ENCODE peak calls at places on chromosome 5, in four cellular contexts. V, Y, C and T are unnamed samples.

GRCh38 chr5:40518511-40518917 is 161.2 kb upstream of the PTGER4 start:
- DNase-seq in V (no peak), Y (no peak), C (no peak), T (no peak)

GRCh38 chr5:87188411-87188810 is 79.3 kb upstream of the RASA1 start:
- DNase-seq in V (no peak), Y (no peak), C (no peak), T (no peak)

GRCh38 chr5:81334304-81335061 is 33.1 kb downstream of the ZCCHC9 start:
- DNase-seq in V (no peak), Y (peak), C (no peak), T (no peak)

GRCh38 chr5:25544652-25545249 is 900.0 kb upstream of the CDH10 start:
- DNase-seq in V (peak), Y (peak), C (peak), T (peak)

GRCh38 chr5:119037496-119038215 is 33.2 kb upstream of the DMXL1 start:
- DNase-seq in V (no peak), Y (no peak), C (no peak), T (peak)

GRCh38 chr5:169286572-169287325 is 14.2 kb downstream of the SLIT3 start:
- DNase-seq in V (no peak), Y (no peak), C (no peak), T (no peak)

GRCh38 chr5:139394654-139395566 is at the start of gene PROB1:
- DNase-seq in V (no peak), Y (no peak), C (no peak), T (no peak)

GRCh38 chr5:151199581-151200185 is 24.2 kb downstream of the CCDC69 start:
- DNase-seq in V (no peak), Y (no peak), C (no peak), T (no peak)

GRCh38 chr5:86974910-86975309 is 292.8 kb upstream of the RASA1 start:
- DNase-seq in V (no peak), Y (no peak), C (no peak), T (no peak)

GRCh38 chr5:113281194-113281593 is 153.6 kb downstream of the TSSK1B start:
- DNase-seq in V (no peak), Y (no peak), C (no peak), T (peak)

GRCh38 chr5:173917788-173918786 is 29.9 kb downstream of the CPEB4 start:
- DNase-seq in V (peak), Y (peak), C (peak), T (peak)

GRCh38 chr5:133977858-133978257 is 9.4 kb upstream of the C5orf15 start:
- DNase-seq in V (no peak), Y (no peak), C (no peak), T (no peak)

GRCh38 chr5:141094481-141095262 is at the start of gene PCDHB2:
- DNase-seq in V (peak), Y (peak), C (peak), T (peak)

GRCh38 chr5:124867064-124867707 is 120.7 kb upstream of the ZNF608 start:
- DNase-seq in V (no peak), Y (no peak), C (no peak), T (no peak)

GRCh38 chr5:133396187-133396621 is 216.1 kb downstream of the FSTL4 start:
- DNase-seq in V (peak), Y (no peak), C (no peak), T (no peak)

GRCh38 chr5:42813533-42813932 is 1.8 kb upstream of the SELENOP start:
- DNase-seq in V (peak), Y (no peak), C (peak), T (no peak)

GRCh38 chr5:177437623-177438022 is 9.0 kb upstream of the PRR7 start:
- DNase-seq in V (no peak), Y (no peak), C (no peak), T (no peak)

GRCh38 chr5:169183581-169183980 is 117.4 kb downstream of the SLIT3 start:
- DNase-seq in V (no peak), Y (no peak), C (no peak), T (no peak)

GRCh38 chr5:150399158-150400019 is 13.3 kb downstream of the CD74 start:
- DNase-seq in V (no peak), Y (no peak), C (no peak), T (no peak)

GRCh38 chr5:168776023-168776422 is 196.9 kb upstream of the PANK3 start:
- DNase-seq in V (no peak), Y (no peak), C (no peak), T (no peak)

GRCh38 chr5:168472329-168472728 is 13.9 kb upstream of the RARS1 start:
- DNase-seq in V (no peak), Y (peak), C (no peak), T (no peak)

GRCh38 chr5:10762178-10762775 is 1.2 kb upstream of the DAP start:
- DNase-seq in V (no peak), Y (peak), C (no peak), T (no peak)

GRCh38 chr5:9617739-9618504 is 12.2 kb downstream of the TAS2R1 start:
- DNase-seq in V (no peak), Y (no peak), C (no peak), T (no peak)

GRCh38 chr5:58117491-58117890 is 342.4 kb downstream of the PLK2 start:
- DNase-seq in V (no peak), Y (no peak), C (no peak), T (no peak)

GRCh38 chr5:54632131-54632551 is 114.6 kb downstream of the SNX18 start:
- DNase-seq in V (no peak), Y (no peak), C (no peak), T (no peak)

GRCh38 chr5:78659714-78660113 is 11.1 kb upstream of the LHFPL2 start:
- DNase-seq in V (no peak), Y (peak), C (peak), T (no peak)

GRCh38 chr5:126970517-126971017 is 59.8 kb downstream of the MARCHF3 start:
- DNase-seq in V (no peak), Y (peak), C (no peak), T (no peak)

GRCh38 chr5:157172408-157172807 is 6.3 kb upstream of the GARIN3 start:
- DNase-seq in V (no peak), Y (no peak), C (no peak), T (no peak)

GRCh38 chr5:166509085-166509484 is 1782.4 kb upstream of the WWC1 start:
- DNase-seq in V (peak), Y (peak), C (no peak), T (no peak)

GRCh38 chr5:57216714-57217113 is 42.9 kb downstream of the GPBP1 start:
- DNase-seq in V (no peak), Y (no peak), C (no peak), T (no peak)

GRCh38 chr5:177478711-177479646 is 5.5 kb upstream of the DBN1 start:
- DNase-seq in V (no peak), Y (no peak), C (no peak), T (peak)

GRCh38 chr5:180874804-180875582 is 13.9 kb upstream of the ZFP62 start:
- DNase-seq in V (no peak), Y (no peak), C (no peak), T (no peak)

GRCh38 chr5:180470966-180471582 is 23.1 kb upstream of the CNOT6 start:
- DNase-seq in V (peak), Y (peak), C (peak), T (peak)

GRCh38 chr5:52356311-52356918 is 431.3 kb upstream of the ITGA1 start:
- DNase-seq in V (no peak), Y (no peak), C (no peak), T (peak)

GRCh38 chr5:50888754-50889153 is 222.3 kb downstream of the PARP8 start:
- DNase-seq in V (no peak), Y (no peak), C (no peak), T (no peak)

GRCh38 chr5:2143646-2144386 is 261.1 kb upstream of the IRX4 start:
- DNase-seq in V (no peak), Y (no peak), C (no peak), T (no peak)
- TF ChIP-seq FOXJ3 in V (no peak), Y (no peak), C (no peak), T (no peak)

GRCh38 chr5:122581629-122582028 is 193.3 kb upstream of the SNX2 start:
- DNase-seq in V (no peak), Y (no peak), C (no peak), T (no peak)

GRCh38 chr5:122585111-122585415 is 189.8 kb upstream of the SNX2 start:
- DNase-seq in V (no peak), Y (no peak), C (no peak), T (no peak)

GRCh38 chr5:122586351-122586750 is 188.5 kb upstream of the SNX2 start:
- DNase-seq in V (no peak), Y (no peak), C (no peak), T (no peak)

GRCh38 chr5:122584411-122585110 is 190.3 kb upstream of the SNX2 start:
- DNase-seq in V (no peak), Y (no peak), C (no peak), T (no peak)
- TF ChIP-seq FOXJ3 in V (no peak), Y (no peak), C (no peak), T (no peak)

GRCh38 chr5:16064135-16064893 is 115.3 kb downstream of the MARCHF11 start:
- DNase-seq in V (no peak), Y (no peak), C (no peak), T (peak)

GRCh38 chr5:16057277-16057676 is 122.3 kb downstream of the MARCHF11 start:
- DNase-seq in V (no peak), Y (no peak), C (no peak), T (no peak)

GRCh38 chr5:16065810-16066209 is 113.8 kb downstream of the MARCHF11 start:
- DNase-seq in V (no peak), Y (no peak), C (no peak), T (no peak)

GRCh38 chr5:16066320-16066719 is 113.3 kb downstream of the MARCHF11 start:
- DNase-seq in V (no peak), Y (no peak), C (no peak), T (no peak)

GRCh38 chr5:16061163-16061562 is 118.4 kb downstream of the MARCHF11 start:
- DNase-seq in V (no peak), Y (no peak), C (no peak), T (no peak)
- TF ChIP-seq FOXJ3 in V (no peak), Y (no peak), C (no peak), T (no peak)

DNA sequence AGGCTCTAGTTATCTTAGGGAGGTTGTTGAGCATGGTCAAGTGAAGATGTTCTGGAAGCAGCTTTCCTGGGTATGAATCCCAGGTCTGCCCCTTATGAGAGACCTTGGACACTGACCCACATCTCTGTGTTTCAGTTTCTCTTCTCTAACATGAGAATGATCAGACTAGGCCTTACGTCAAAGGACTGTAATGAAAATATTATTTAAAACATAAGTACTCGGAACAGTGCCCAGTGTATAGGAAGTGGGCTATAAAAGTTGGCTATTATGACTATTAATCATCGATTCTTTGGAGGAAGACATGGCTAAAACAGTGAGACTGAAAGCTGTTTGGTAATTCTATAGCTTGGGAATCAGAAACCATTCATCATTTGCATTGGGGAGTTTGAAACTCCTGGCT is 65.3 kb upstream of the MYO10 start:
- DNase-seq in V (no peak), Y (no peak), C (no peak), T (no peak)
- TF ChIP-seq FOXJ3 in V (no peak), Y (no peak), C (no peak), T (no peak)

DNA sequence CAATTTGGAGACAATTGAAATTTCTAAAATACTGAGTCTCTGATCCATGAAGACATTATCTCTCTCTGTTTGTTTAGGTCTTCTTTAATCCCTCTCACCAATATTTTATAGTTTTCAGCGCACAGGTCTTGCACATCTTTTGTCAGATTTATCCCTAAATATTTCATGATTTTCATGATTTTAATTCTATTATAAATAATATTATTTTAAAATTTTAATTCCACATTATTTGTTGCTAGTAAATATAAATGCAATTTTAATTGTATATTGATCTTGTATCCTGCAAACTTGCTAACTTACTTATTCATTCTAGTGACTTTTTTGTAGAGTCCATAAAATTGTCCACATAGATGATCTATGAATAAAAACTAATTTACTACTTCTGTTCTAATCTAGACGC is 112.6 kb upstream of the TNPO1 start:
- DNase-seq in V (no peak), Y (no peak), C (no peak), T (no peak)
- TF ChIP-seq FOXJ3 in V (no peak), Y (no peak), C (no peak), T (no peak)